ENCODE peak calls at places on chromosomes 6 and 20, in seven cellular contexts. O is A549, W is K562, Z is IMR-90, P is GM12878, R is HepG2, I is H1. Q is an unnamed sample.
A peak's percentile ranks its signal among the peaks of the same experiment; 100 is the strongest.

GRCh38 chr6:39695447-39695846 is 29.8 kb downstream of the KIF6 start:
- DNase-seq in O (no peak), W (no peak), Z (no peak), P (no peak), R (no peak), I (no peak), Q (no peak)

GRCh38 chr6:26594730-26595632 is 1.8 kb upstream of the ABT1 start:
- DNase-seq in O (peak; percentile 88), W (peak; percentile 95), Z (peak; percentile 86), P (no peak), R (peak; percentile 58), I (peak; percentile 78), Q (peak; percentile 30)

GRCh38 chr6:81694214-81694613 is 58.3 kb downstream of the TENT5A start:
- DNase-seq in O (no peak), W (no peak), Z (no peak), P (no peak), R (no peak), I (no peak), Q (no peak)

GRCh38 chr20:6162239-6162638 is 39.4 kb upstream of the FERMT1 start:
- DNase-seq in O (no peak), W (no peak), Z (no peak), P (no peak), R (no peak), I (no peak), Q (no peak)

GRCh38 chr6:6851059-6851658 is 256.6 kb upstream of the RREB1 start:
- DNase-seq in O (peak; percentile 82), W (peak; percentile 85), Z (peak; percentile 97), P (no peak), R (peak; percentile 12), I (no peak), Q (no peak)

GRCh38 chr6:166598441-166599138 is 12.1 kb upstream of the RAMACL start:
- DNase-seq in O (no peak), W (no peak), Z (peak; percentile 97), P (no peak), R (no peak), I (no peak), Q (no peak)

GRCh38 chr20:20603339-20603990 is 109.0 kb downstream of the RALGAPA2 start:
- DNase-seq in O (no peak), W (no peak), Z (no peak), P (peak; percentile 95), R (no peak), I (no peak), Q (no peak)

GRCh38 chr6:106788761-106789160 is 159.4 kb downstream of the QRSL1 start:
- DNase-seq in O (no peak), W (no peak), Z (no peak), P (no peak), R (no peak), I (no peak), Q (peak; percentile 39)

GRCh38 chr20:18019068-18019467 is 38.6 kb downstream of the OVOL2 start:
- DNase-seq in O (peak; percentile 26), W (peak; percentile 21), Z (peak; percentile 4), P (no peak), R (peak; percentile 46), I (no peak), Q (peak; percentile 41)

GRCh38 chr6:32947552-32948465 is 5.1 kb downstream of the HLA-DMA start:
- DNase-seq in O (peak; percentile 75), W (peak; percentile 62), Z (peak; percentile 64), P (peak; percentile 56), R (peak; percentile 58), I (peak; percentile 15), Q (peak; percentile 21)

GRCh38 chr6:7723554-7723953 is 2.3 kb upstream of the BMP6 start:
- DNase-seq in O (no peak), W (no peak), Z (no peak), P (no peak), R (no peak), I (no peak), Q (no peak)

GRCh38 chr6:1113921-1114320 is 198.0 kb upstream of the FOXQ1 start:
- DNase-seq in O (no peak), W (no peak), Z (no peak), P (no peak), R (no peak), I (no peak), Q (no peak)

GRCh38 chr6:1117530-1118286 is 194.2 kb upstream of the FOXQ1 start:
- DNase-seq in O (no peak), W (no peak), Z (no peak), P (no peak), R (peak; percentile 70), I (no peak), Q (no peak)

GRCh38 chr6:1111361-1111760 is 200.5 kb upstream of the FOXQ1 start:
- DNase-seq in O (no peak), W (no peak), Z (no peak), P (no peak), R (no peak), I (no peak), Q (no peak)

GRCh38 chr6:1118287-1118647 is 193.6 kb upstream of the FOXQ1 start:
- DNase-seq in O (no peak), W (no peak), Z (no peak), P (no peak), R (peak; percentile 41), I (no peak), Q (no peak)

DNA sequence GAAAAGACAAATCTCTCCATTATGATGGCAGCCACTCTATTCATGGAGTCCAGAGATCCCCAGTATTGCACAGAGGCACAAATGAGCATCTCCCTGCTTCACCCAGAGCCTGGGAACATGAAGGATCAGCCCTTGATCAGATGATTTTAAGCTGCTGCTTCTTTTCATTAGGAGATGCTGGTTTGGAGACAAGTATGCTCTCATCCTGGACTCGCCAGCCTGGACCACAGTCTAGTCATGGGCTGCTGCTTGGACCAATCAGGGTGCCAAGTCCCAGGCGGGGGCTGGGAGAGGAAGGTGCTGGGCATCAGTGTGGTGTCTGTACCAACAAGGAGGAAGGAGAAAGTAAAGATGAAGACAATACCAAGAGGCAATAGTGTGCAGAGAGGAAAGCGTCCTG is 195.7 kb upstream of the FOXQ1 start:
- DNase-seq in O (no peak), W (no peak), Z (no peak), P (no peak), R (no peak), I (no peak), Q (no peak)
- TF ChIP-seq RFX5 in O (no peak), W (no peak), Z (no peak), P (no peak), R (no peak), I (no peak), Q (no peak)

GRCh38 chr6:23855497-23856116 is 270.4 kb upstream of the NRSN1 start:
- DNase-seq in O (no peak), W (no peak), Z (no peak), P (no peak), R (no peak), I (no peak), Q (no peak)

GRCh38 chr6:23851551-23851950 is 274.5 kb upstream of the NRSN1 start:
- DNase-seq in O (no peak), W (no peak), Z (no peak), P (no peak), R (no peak), I (no peak), Q (peak; percentile 33)
- TF ChIP-seq RFX5 in O (no peak), W (no peak), Z (no peak), P (no peak), R (no peak), I (no peak), Q (no peak)

GRCh38 chr6:12594541-12594893 is 122.0 kb upstream of the PHACTR1 start:
- DNase-seq in O (no peak), W (no peak), Z (no peak), P (no peak), R (no peak), I (no peak), Q (no peak)

GRCh38 chr6:12590901-12591300 is 125.7 kb upstream of the PHACTR1 start:
- DNase-seq in O (no peak), W (no peak), Z (no peak), P (no peak), R (no peak), I (no peak), Q (no peak)

GRCh38 chr6:12593720-12594540 is 122.6 kb upstream of the PHACTR1 start:
- DNase-seq in O (no peak), W (peak; percentile 48), Z (no peak), P (no peak), R (peak; percentile 20), I (no peak), Q (no peak)

GRCh38 chr6:12595161-12595792 is 121.3 kb upstream of the PHACTR1 start:
- DNase-seq in O (no peak), W (no peak), Z (peak; percentile 52), P (no peak), R (no peak), I (no peak), Q (no peak)

GRCh38 chr6:12592634-12593033 is 123.9 kb upstream of the PHACTR1 start:
- DNase-seq in O (peak; percentile 64), W (no peak), Z (no peak), P (no peak), R (no peak), I (no peak), Q (no peak)
- TF ChIP-seq RFX5 in O (no peak), W (no peak), Z (no peak), P (no peak), R (no peak), I (no peak), Q (no peak)

GRCh38 chr6:125099211-125100017 is 54.2 kb upstream of the TPD52L1 start:
- DNase-seq in O (peak; percentile 85), W (peak; percentile 89), Z (peak; percentile 50), P (no peak), R (no peak), I (peak; percentile 15), Q (peak; percentile 61)

GRCh38 chr6:125098253-125098652 is 55.3 kb upstream of the TPD52L1 start:
- DNase-seq in O (no peak), W (no peak), Z (no peak), P (no peak), R (no peak), I (no peak), Q (no peak)

GRCh38 chr6:125094563-125094962 is 59.0 kb upstream of the TPD52L1 start:
- DNase-seq in O (no peak), W (no peak), Z (peak; percentile 82), P (no peak), R (no peak), I (no peak), Q (no peak)

GRCh38 chr6:125097186-125097585 is 56.4 kb upstream of the TPD52L1 start:
- DNase-seq in O (no peak), W (no peak), Z (no peak), P (no peak), R (no peak), I (no peak), Q (no peak)

GRCh38 chr6:125095501-125096301 is 57.9 kb upstream of the TPD52L1 start:
- DNase-seq in O (no peak), W (no peak), Z (peak; percentile 76), P (no peak), R (no peak), I (no peak), Q (no peak)
- TF ChIP-seq RFX5 in O (no peak), W (no peak), Z (no peak), P (no peak), R (no peak), I (no peak), Q (no peak)